ENCODE peak calls at places on chromosomes 11 and 22, in seven cellular contexts. U is anterior cingulate cortex, E is endothelial cell, P is myocyte, G is progenitor cell of endocrine pancreas, Z is iris pigment epithelial cell, B is Calu3. T is an unnamed sample.

GRCh38 chr22:30878516-30879365 is 89.8 kb downstream of the MORC2 start:
- DNase-seq in U (peak), E (no peak), P (peak), G (no peak), Z (no peak), B (no peak), T (no peak)

GRCh38 chr22:31230155-31230870 is 18.2 kb downstream of the LIMK2 start:
- DNase-seq in U (no peak), E (no peak), P (no peak), G (no peak), Z (peak), B (no peak), T (no peak)

GRCh38 chr11:128709402-128709801 is 15.5 kb downstream of the FLI1 start:
- DNase-seq in U (no peak), E (peak), P (no peak), G (no peak), Z (peak), B (peak), T (peak)

GRCh38 chr11:48307760-48308386 is 1.9 kb downstream of the OR4S1 start:
- DNase-seq in U (peak), E (peak), P (peak), G (peak), Z (peak), B (peak), T (peak)

GRCh38 chr22:36377022-36377631 is 10.6 kb downstream of the MYH9 start:
- DNase-seq in U (no peak), E (no peak), P (no peak), G (no peak), Z (no peak), B (no peak), T (no peak)

GRCh38 chr22:50503475-50504145 is 3.9 kb downstream of the LMF2 start:
- DNase-seq in U (no peak), E (no peak), P (no peak), G (no peak), Z (no peak), B (no peak), T (no peak)

GRCh38 chr11:128422576-128423370 is 164.6 kb downstream of the ETS1 start:
- DNase-seq in U (no peak), E (no peak), P (peak), G (no peak), Z (no peak), B (no peak), T (no peak)

GRCh38 chr11:75174781-75175370 is 24.0 kb downstream of the SLCO2B1 start:
- DNase-seq in U (no peak), E (no peak), P (no peak), G (no peak), Z (peak), B (no peak), T (no peak)

GRCh38 chr11:113876798-113877672 is 1.7 kb upstream of the USP28 start:
- DNase-seq in U (no peak), E (no peak), P (no peak), G (no peak), Z (no peak), B (no peak), T (no peak)

GRCh38 chr11:87432006-87432405 is 394.3 kb downstream of the TMEM135 start:
- DNase-seq in U (no peak), E (no peak), P (peak), G (no peak), Z (peak), B (no peak), T (no peak)

GRCh38 chr11:90243534-90243933 is 20.7 kb upstream of the CHORDC1 start:
- DNase-seq in U (no peak), E (no peak), P (no peak), G (no peak), Z (no peak), B (no peak), T (peak)

GRCh38 chr11:113132001-113132400 is 170.8 kb downstream of the NCAM1 start:
- DNase-seq in U (no peak), E (no peak), P (no peak), G (no peak), Z (no peak), B (no peak), T (no peak)

GRCh38 chr11:74011360-74012071 is 2.6 kb upstream of the UCP3 start:
- DNase-seq in U (no peak), E (no peak), P (no peak), G (no peak), Z (peak), B (no peak), T (no peak)

GRCh38 chr22:44737414-44738346 is 14.7 kb upstream of the ARHGAP8 start:
- DNase-seq in U (no peak), E (no peak), P (no peak), G (no peak), Z (no peak), B (no peak), T (no peak)

GRCh38 chr11:64916040-64916847 is 765 bp downstream of the ATG2A start:
- DNase-seq in U (no peak), E (peak), P (no peak), G (no peak), Z (peak), B (peak), T (peak)

GRCh38 chr11:104163100-104164027 is 583 bp downstream of the PDGFD start:
- DNase-seq in U (no peak), E (peak), P (no peak), G (no peak), Z (peak), B (peak), T (peak)

GRCh38 chr11:19279455-19279854 is 38.7 kb upstream of the E2F8 start:
- DNase-seq in U (no peak), E (no peak), P (no peak), G (no peak), Z (no peak), B (no peak), T (no peak)

GRCh38 chr11:65488273-65489058 is 10.4 kb upstream of the MALAT1 start:
- DNase-seq in U (no peak), E (no peak), P (peak), G (no peak), Z (peak), B (no peak), T (peak)

GRCh38 chr11:128565881-128566280 is 21.5 kb downstream of the ETS1 start:
- DNase-seq in U (no peak), E (no peak), P (no peak), G (peak), Z (no peak), B (no peak), T (no peak)